ENCODE peak calls at places on chromosomes 13 and 19, in six cellular contexts. T is stomach, R is heart left ventricle, Z is IMR-90, G is Caco-2, M is transverse colon. V is an unnamed sample. For H3K4me1, the result is how much of the 10 kb centered on the place peaks cover.

GRCh38 chr13:96844195-96844594 is 150.1 kb downstream of the OXGR1 start:
- DNase-seq in T (no peak), R (no peak), Z (no peak), G (no peak), M (no peak), V (no peak)

GRCh38 chr19:39409207-39409885 is 2.7 kb downstream of the ZFP36 start:
- DNase-seq in T (peak), R (peak), Z (peak), G (peak), M (peak), V (peak)

GRCh38 chr13:95411641-95412040 is 110.4 kb upstream of the ABCC4 start:
- DNase-seq in T (no peak), R (no peak), Z (no peak), G (no peak), M (no peak), V (no peak)

GRCh38 chr13:60427285-60427684 is 30.3 kb downstream of the TDRD3 start:
- DNase-seq in T (no peak), R (no peak), Z (no peak), G (no peak), M (no peak), V (no peak)

GRCh38 chr19:18438331-18439024 is 545 bp upstream of the ISYNA1 start:
- DNase-seq in T (no peak), R (peak), Z (no peak), G (peak), M (no peak), V (peak)

GRCh38 chr13:114128624-114129522 is 3.5 kb downstream of the RASA3 start:
- DNase-seq in T (peak), R (peak), Z (peak), G (no peak), M (peak), V (peak)

GRCh38 chr13:89678722-89679121 is 1668.8 kb upstream of the MIR17HG start:
- DNase-seq in T (no peak), R (no peak), Z (no peak), G (no peak), M (no peak), V (no peak)

GRCh38 chr13:42981853-42982252 is 10.2 kb downstream of the EPSTI1 start:
- DNase-seq in T (no peak), R (no peak), Z (no peak), G (peak), M (no peak), V (no peak)

GRCh38 chr13:32164622-32165268 is 133.2 kb downstream of the FRY start:
- DNase-seq in T (no peak), R (no peak), Z (peak), G (peak), M (no peak), V (peak)

GRCh38 chr19:31583148-31583547 is 233.9 kb upstream of the TSHZ3 start:
- DNase-seq in T (no peak), R (no peak), Z (no peak), G (no peak), M (no peak), V (peak)

GRCh38 chr19:39401549-39402416 is 4.9 kb upstream of the ZFP36 start:
- DNase-seq in T (peak), R (peak), Z (peak), G (peak), M (peak), V (no peak)

GRCh38 chr19:44141191-44142013 is at the start of gene ZNF234:
- DNase-seq in T (peak), R (peak), Z (peak), G (peak), M (peak), V (peak)

GRCh38 chr13:94435604-94436226 is 43.8 kb downstream of the DCT start:
- DNase-seq in T (no peak), R (no peak), Z (peak), G (peak), M (no peak), V (peak)

GRCh38 chr19:2164020-2164988 is 571 bp downstream of the DOT1L start:
- DNase-seq in T (no peak), R (no peak), Z (no peak), G (no peak), M (no peak), V (no peak)

GRCh38 chr13:106514928-106515634 is 20.4 kb downstream of the EFNB2 start:
- DNase-seq in T (no peak), R (no peak), Z (no peak), G (no peak), M (no peak), V (no peak)

GRCh38 chr19:41528106-41528505 is 47.9 kb upstream of the CEACAM21 start:
- DNase-seq in T (no peak), R (no peak), Z (no peak), G (no peak), M (no peak), V (no peak)

GRCh38 chr13:114149774-114150740 is 17.6 kb upstream of the RASA3 start:
- DNase-seq in T (no peak), R (no peak), Z (no peak), G (no peak), M (no peak), V (no peak)

GRCh38 chr19:19217110-19217509 is 5.4 kb downstream of the NCAN start:
- DNase-seq in T (no peak), R (no peak), Z (peak), G (peak), M (no peak), V (no peak)

GRCh38 chr13:97242755-97243497 is 20.8 kb downstream of the MBNL2 start:
- DNase-seq in T (no peak), R (peak), Z (no peak), G (no peak), M (no peak), V (no peak)

GRCh38 chr13:94192576-94192975 is 286.9 kb downstream of the DCT start:
- DNase-seq in T (no peak), R (peak), Z (peak), G (peak), M (peak), V (peak)

GRCh38 chr19:6164906-6165531 is 29.6 kb downstream of the ACSBG2 start:
- DNase-seq in T (no peak), R (no peak), Z (no peak), G (no peak), M (no peak), V (no peak)

GRCh38 chr19:39083983-39084731 is at the start of gene ACP7:
- DNase-seq in T (no peak), R (no peak), Z (no peak), G (peak), M (no peak), V (no peak)

GRCh38 chr13:25232937-25233515 is 54.3 kb downstream of the MTMR6 start:
- DNase-seq in T (no peak), R (no peak), Z (peak), G (peak), M (no peak), V (peak)

GRCh38 chr19:12984683-12985048 is 10.6 kb upstream of the NFIX start:
- DNase-seq in T (no peak), R (peak), Z (no peak), G (no peak), M (no peak), V (no peak)

GRCh38 chr19:40322951-40323615 is 25.1 kb downstream of the C19orf47 start:
- DNase-seq in T (no peak), R (no peak), Z (no peak), G (no peak), M (no peak), V (no peak)

GRCh38 chr13:75236774-75237173 is 245.2 kb downstream of the TBC1D4 start:
- DNase-seq in T (no peak), R (no peak), Z (no peak), G (no peak), M (no peak), V (no peak)

GRCh38 chr19:35043906-35044305 is 2.4 kb downstream of the HPN start:
- DNase-seq in T (no peak), R (peak), Z (no peak), G (no peak), M (no peak), V (no peak)

GRCh38 chr13:27450921-27451461 is 627 bp upstream of the MTIF3 start:
- DNase-seq in T (peak), R (peak), Z (peak), G (peak), M (peak), V (peak)

GRCh38 chr13:27449936-27450828 is at the start of gene MTIF3:
- DNase-seq in T (peak), R (peak), Z (peak), G (peak), M (peak), V (peak)

DNA sequence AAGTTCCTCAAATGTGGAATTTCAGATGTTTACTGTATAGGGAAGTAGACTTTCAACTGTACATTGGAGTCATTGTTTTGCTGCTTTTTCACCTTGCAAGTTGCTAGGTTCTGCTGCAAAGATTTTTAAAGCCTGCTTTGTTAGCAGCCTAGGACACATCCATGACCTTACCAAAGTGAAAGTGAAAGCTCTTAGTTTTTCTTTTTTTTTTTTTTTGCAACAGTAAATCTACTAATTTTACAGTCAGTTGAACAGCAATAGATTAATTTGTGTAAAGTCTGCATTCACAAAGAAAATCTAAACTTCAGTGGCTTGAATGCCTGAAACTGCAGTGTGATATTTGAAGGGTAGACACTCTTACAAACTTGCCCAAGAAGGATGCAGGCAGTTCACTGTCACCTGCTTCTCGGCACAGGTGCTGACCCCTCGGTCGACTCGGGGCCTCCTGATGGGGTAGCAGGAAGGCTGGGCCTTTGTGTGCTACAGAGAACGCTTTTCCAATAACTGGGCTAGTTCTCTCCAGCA is 5.0 kb upstream of the MTIF3 start:
- DNase-seq in T (no peak), R (no peak), Z (no peak), G (no peak), M (no peak), V (no peak)
- H3K4me3 ChIP-seq in T (peak), R (peak), Z (peak), G (no peak), M (no peak), V (no peak)

GRCh38 chr13:45441633-45442032 is 23.1 kb upstream of the COG3 start:
- DNase-seq in T (no peak), R (no peak), Z (peak), G (peak), M (no peak), V (peak)
- TF ChIP-seq CTCF in T (no peak), R (no peak), Z (no peak), G (peak), M (no peak), V (peak)

GRCh38 chr19:33927789-33928457 is 131.3 kb downstream of the KCTD15 start:
- DNase-seq in T (no peak), R (no peak), Z (no peak), G (no peak), M (no peak), V (no peak)
- H3K4me1 ChIP-seq in T (under half), R (under half), Z (under half), G (under half), M (under half), V (under half)

GRCh38 chr19:711224-711623 is 2.5 kb downstream of the PALM start:
- DNase-seq in T (no peak), R (no peak), Z (no peak), G (no peak), M (no peak), V (no peak)

GRCh38 chr19:710767-711166 is 2.0 kb downstream of the PALM start:
- DNase-seq in T (no peak), R (no peak), Z (no peak), G (no peak), M (no peak), V (no peak)

GRCh38 chr19:709965-710714 is 1.4 kb downstream of the PALM start:
- DNase-seq in T (no peak), R (peak), Z (no peak), G (no peak), M (no peak), V (no peak)

GRCh38 chr19:709196-709964 is 645 bp downstream of the PALM start:
- DNase-seq in T (no peak), R (no peak), Z (no peak), G (no peak), M (no peak), V (peak)

DNA sequence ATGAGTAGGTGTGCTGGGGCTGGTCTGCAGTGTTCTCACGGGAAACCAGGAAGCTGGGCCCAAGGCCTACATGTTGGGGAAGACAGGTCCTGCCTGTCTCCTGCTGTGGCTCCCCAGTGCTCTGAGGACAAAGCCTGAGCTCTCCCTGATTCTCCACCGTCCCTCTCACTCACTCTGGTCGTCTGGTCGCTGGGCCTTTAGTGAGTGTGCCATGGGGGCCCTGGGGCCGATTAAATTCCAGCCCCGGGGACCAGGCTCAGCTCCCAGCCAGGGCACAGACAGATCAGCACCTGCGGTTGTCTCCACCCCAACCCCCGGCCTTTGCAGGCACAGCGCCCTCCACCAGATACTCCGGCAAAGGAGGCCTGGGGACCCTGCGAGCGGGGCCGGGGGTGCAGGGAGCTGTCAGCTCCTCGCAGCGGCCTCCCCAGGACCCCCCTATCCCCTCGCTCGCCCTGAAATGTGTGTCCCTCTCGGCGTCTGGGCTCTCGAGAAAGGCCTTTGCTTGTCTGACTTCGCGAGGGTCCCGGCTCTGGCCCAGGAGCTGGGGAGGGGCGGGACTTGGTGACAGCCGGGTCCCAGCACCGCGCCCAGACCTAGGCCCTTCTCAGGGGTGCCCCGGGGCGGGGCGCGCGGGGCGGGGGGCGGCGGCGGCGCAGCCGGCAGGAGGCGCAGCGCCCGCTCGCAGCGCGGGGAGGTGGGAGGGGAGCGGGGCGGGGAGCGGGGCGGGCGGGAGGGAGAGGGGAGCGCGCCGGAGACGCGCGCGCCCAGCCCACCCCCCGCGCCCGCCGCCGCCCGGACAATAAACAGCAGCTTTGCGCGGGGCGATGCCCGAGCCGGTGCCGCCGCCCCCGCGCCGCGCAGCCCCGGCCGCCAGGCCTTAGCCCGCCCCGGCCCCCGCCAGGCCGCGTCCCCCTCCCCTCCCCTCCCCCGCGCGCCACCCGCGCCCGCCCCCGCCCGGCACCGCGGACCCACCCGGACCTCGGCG is at the start of gene PALM:
- DNase-seq in T (peak), R (no peak), Z (no peak), G (peak), M (no peak), V (peak)
- H3K4me3 ChIP-seq in T (peak), R (peak), Z (peak), G (peak), M (peak), V (peak)

V was measured in cardiac muscle cell.